ENCODE peak calls at places on chromosomes 13 and 19, in ten cellular contexts. F, R, X, K, L, P, I, B, H and W are unnamed samples. For H3K27me3, the result is how much of the 10 kb centered on the place peaks cover.

GRCh38 chr19:16876904-16877361 is 11.9 kb upstream of the F2RL3 start:
- DNase-seq in F (peak), R (peak), X (no peak), K (no peak), L (no peak), P (no peak), I (no peak), B (no peak), H (no peak), W (no peak)

GRCh38 chr13:64234255-64234654 is 2818.6 kb upstream of the PCDH20 start:
- DNase-seq in F (peak), R (peak), X (no peak), K (no peak), L (no peak), P (peak), I (no peak), B (no peak), H (no peak), W (no peak)

GRCh38 chr19:35219008-35219407 is 9.5 kb downstream of the FAM187B start:
- DNase-seq in F (no peak), R (no peak), X (no peak), K (no peak), L (no peak), P (no peak), I (no peak), B (no peak), H (no peak), W (no peak)

GRCh38 chr13:113628291-113629270 is 29.4 kb downstream of the ATP4B start:
- DNase-seq in F (no peak), R (no peak), X (no peak), K (no peak), L (peak), P (no peak), I (no peak), B (peak), H (no peak), W (no peak)

GRCh38 chr19:34350161-34350561 is 14.8 kb upstream of the GPI start:
- DNase-seq in F (no peak), R (peak), X (no peak), K (no peak), L (no peak), P (no peak), I (no peak), B (no peak), H (no peak), W (no peak)

GRCh38 chr19:17830567-17831418 is 9.5 kb upstream of the INSL3 start:
- DNase-seq in F (peak), R (peak), X (no peak), K (peak), L (peak), P (peak), I (peak), B (no peak), H (peak), W (peak)

GRCh38 chr13:59447846-59448620 is 715.7 kb downstream of the DIAPH3 start:
- DNase-seq in F (no peak), R (peak), X (peak), K (peak), L (no peak), P (peak), I (no peak), B (no peak), H (no peak), W (peak)

GRCh38 chr13:110388141-110388943 is 81.3 kb downstream of the COL4A2 start:
- DNase-seq in F (no peak), R (peak), X (no peak), K (no peak), L (peak), P (no peak), I (peak), B (peak), H (no peak), W (no peak)

GRCh38 chr19:4425531-4425930 is 23.1 kb downstream of the CHAF1A start:
- DNase-seq in F (no peak), R (peak), X (peak), K (no peak), L (no peak), P (no peak), I (no peak), B (no peak), H (no peak), W (no peak)

GRCh38 chr13:20401958-20402856 is 123.5 kb downstream of the CRYL1 start:
- DNase-seq in F (peak), R (peak), X (no peak), K (no peak), L (no peak), P (peak), I (no peak), B (no peak), H (no peak), W (no peak)

DNA sequence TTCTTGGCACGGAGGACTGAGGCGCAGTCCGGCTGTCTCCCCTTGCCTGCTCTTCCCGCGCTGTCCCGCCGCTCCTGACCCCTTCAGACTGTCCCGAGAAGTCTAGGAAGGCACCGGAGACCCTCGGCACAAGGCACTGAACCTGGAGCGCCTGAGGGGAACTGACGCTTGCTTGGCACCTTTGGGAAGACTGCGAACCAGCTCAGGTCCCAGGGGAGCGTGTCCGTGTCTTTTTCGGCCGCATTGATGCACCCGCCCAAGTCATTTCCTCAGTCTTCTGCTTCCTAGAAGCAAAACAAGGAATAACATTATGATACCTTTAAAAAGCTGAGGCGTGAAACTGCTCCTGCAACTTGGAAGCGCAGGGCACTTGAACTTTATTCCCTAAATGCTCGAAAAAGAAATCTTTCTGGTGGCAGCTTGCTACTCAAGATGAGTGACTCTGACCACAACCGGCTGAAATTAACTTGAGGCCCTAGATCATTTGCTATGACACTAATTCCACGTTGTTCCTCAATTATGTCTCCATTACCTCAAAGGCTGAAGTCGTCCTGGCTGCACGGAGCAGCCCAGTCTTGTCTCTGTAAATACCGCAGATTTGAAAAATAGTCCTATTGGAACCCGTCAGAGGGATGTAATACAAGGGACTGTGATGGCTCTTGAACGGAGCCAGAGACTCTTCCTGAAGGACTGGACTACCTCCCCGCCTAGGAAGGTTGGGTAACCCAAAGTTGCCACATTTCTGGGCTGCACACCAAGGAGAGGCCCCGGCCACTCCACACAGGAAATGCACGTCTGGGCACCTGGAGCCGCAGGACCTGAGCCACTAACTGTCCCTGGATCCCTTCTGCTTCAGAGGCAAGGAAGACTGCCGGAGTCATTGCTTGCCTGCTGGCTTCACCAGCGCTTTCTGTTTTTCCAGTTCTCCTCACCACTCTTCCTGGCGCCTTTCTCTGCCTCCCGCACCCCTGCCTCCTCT is 947 bp upstream of the FLT1 start:
- DNase-seq in F (no peak), R (no peak), X (no peak), K (no peak), L (no peak), P (no peak), I (no peak), B (no peak), H (peak), W (no peak)
- H3K27me3 ChIP-seq in F (half or more), R (half or more), X (under half), K (half or more), L (under half), P (half or more), I (under half), B (under half), H (half or more), W (half or more)

DNA sequence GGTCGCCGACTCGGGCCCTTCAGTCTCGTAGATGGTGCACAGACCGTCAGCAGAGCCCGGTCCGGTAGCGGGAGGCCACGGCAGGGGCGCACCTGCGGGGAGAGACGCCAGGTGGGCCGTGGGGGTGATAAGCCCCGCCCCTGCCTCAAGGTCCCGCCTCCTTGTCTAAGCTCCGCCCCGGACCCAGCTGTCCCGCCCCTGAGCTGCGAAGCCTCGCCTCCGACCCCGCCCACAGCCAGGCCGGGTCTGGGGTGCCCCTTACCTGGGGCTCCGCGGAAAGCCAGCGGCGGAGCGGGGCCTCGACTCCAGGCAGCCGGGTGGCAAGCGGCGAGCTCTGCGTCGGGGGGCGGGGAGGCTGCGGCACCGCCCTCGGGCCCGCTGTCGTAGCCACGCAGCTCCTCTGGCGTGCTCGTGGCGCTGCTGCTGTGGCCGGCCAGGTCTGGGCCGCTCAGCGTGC is 4.7 kb downstream of the PRR36 start:
- DNase-seq in F (peak), R (no peak), X (no peak), K (peak), L (peak), P (no peak), I (peak), B (peak), H (peak), W (no peak)
- TF ChIP-seq CTCF in F (peak), R (no peak), X (peak), K (peak), L (no peak), P (no peak), I (no peak), B (peak), H (no peak), W (no peak)

GRCh38 chr19:41914191-41914834 is 13.9 kb downstream of the ERFL start:
- DNase-seq in F (no peak), R (no peak), X (no peak), K (no peak), L (no peak), P (no peak), I (no peak), B (no peak), H (no peak), W (no peak)

GRCh38 chr19:41914906-41915247 is 13.4 kb downstream of the ERFL start:
- DNase-seq in F (no peak), R (no peak), X (no peak), K (no peak), L (no peak), P (no peak), I (no peak), B (no peak), H (no peak), W (no peak)

GRCh38 chr19:41916033-41916424 is 12.2 kb downstream of the ERFL start:
- DNase-seq in F (no peak), R (no peak), X (no peak), K (no peak), L (no peak), P (no peak), I (no peak), B (no peak), H (no peak), W (no peak)

GRCh38 chr19:41913476-41914190 is 14.6 kb downstream of the ERFL start:
- DNase-seq in F (no peak), R (no peak), X (no peak), K (no peak), L (no peak), P (no peak), I (no peak), B (no peak), H (no peak), W (no peak)

GRCh38 chr19:41915248-41916032 is 12.8 kb downstream of the ERFL start:
- DNase-seq in F (no peak), R (no peak), X (no peak), K (no peak), L (no peak), P (no peak), I (no peak), B (no peak), H (no peak), W (no peak)
- H3K27me3 ChIP-seq in F (under half), R (half or more), X (under half), K (half or more), L (under half), P (half or more), I (under half), B (under half), H (under half), W (half or more)

GRCh38 chr13:33312150-33312908 is 26.8 kb upstream of the STARD13 start:
- DNase-seq in F (no peak), R (peak), X (no peak), K (no peak), L (no peak), P (peak), I (no peak), B (no peak), H (no peak), W (no peak)
- TF ChIP-seq CTCF in F (peak), R (peak), X (peak), K (no peak), L (peak), P (peak), I (peak), B (peak), H (peak), W (no peak)

GRCh38 chr19:39509233-39509632 is 5.7 kb upstream of the SELENOV start:
- DNase-seq in F (no peak), R (no peak), X (no peak), K (no peak), L (no peak), P (no peak), I (no peak), B (no peak), H (no peak), W (no peak)
- H3K27me3 ChIP-seq in F (under half), R (under half), X (under half), K (half or more), L (under half), P (under half), I (under half), B (half or more), H (half or more), W (under half)

GRCh38 chr19:56667311-56667870 is 4.2 kb downstream of the ZNF835 start:
- DNase-seq in F (no peak), R (no peak), X (no peak), K (no peak), L (no peak), P (no peak), I (no peak), B (no peak), H (peak), W (no peak)

GRCh38 chr19:56670401-56670960 is 1.1 kb downstream of the ZNF835 start:
- DNase-seq in F (no peak), R (no peak), X (no peak), K (no peak), L (no peak), P (no peak), I (no peak), B (no peak), H (no peak), W (no peak)

GRCh38 chr19:56670961-56671612 is 470 bp downstream of the ZNF835 start:
- DNase-seq in F (no peak), R (no peak), X (no peak), K (no peak), L (no peak), P (no peak), I (no peak), B (peak), H (no peak), W (no peak)

GRCh38 chr19:56668676-56669075 is 2.9 kb downstream of the ZNF835 start:
- DNase-seq in F (no peak), R (no peak), X (no peak), K (no peak), L (no peak), P (no peak), I (no peak), B (no peak), H (peak), W (no peak)

GRCh38 chr19:56671613-56671994 is at the start of gene ZNF835:
- DNase-seq in F (no peak), R (peak), X (no peak), K (no peak), L (peak), P (no peak), I (peak), B (peak), H (peak), W (peak)
- TF ChIP-seq CTCF in F (no peak), R (no peak), X (no peak), K (no peak), L (peak), P (no peak), I (peak), B (no peak), H (peak), W (no peak)

DNA sequence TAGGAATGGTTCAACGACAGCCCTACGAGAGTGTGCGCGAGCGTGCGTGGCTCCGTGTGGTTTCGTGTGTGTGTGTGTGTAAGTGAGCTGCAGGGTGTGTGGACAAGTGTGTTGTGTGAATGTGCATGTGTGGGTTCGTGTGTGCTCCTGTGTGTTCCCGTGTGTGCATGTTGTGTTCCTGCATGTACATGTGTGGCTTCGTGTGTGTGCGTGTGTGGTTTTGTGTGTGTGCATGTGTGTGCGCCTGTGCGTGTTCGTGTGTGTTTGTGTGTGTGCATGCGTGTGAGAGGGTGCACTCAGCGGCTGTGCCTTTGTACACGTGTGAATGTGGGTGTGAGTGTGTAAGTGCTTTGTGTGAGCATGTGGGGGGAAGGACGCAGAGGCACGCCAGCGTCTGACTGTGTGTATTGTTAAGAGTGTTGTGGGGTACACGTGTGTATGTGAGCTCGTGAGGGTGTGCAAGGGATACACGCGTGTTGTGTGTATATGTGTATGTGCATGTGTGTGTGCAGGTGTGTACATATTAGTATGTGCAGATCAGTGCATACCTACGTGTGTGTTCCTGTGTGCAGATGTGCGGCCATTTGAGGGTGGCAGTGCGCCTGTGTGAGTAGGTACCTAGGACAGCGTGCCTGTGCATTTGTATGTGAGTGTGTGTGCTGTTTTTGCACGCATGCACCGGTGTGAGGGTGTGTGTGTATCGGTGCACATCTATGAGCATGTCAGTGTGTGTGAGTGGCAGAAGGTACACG is 24.3 kb upstream of the ONECUT3 start:
- DNase-seq in F (no peak), R (no peak), X (no peak), K (no peak), L (no peak), P (no peak), I (no peak), B (no peak), H (no peak), W (no peak)
- H3K27me3 ChIP-seq in F (under half), R (under half), X (under half), K (half or more), L (under half), P (under half), I (under half), B (half or more), H (half or more), W (under half)

GRCh38 chr19:45090034-45090433 is 2.9 kb upstream of the PPP1R37 start:
- DNase-seq in F (no peak), R (no peak), X (no peak), K (no peak), L (no peak), P (no peak), I (no peak), B (no peak), H (no peak), W (no peak)
- TF ChIP-seq CTCF in F (no peak), R (no peak), X (no peak), K (no peak), L (no peak), P (no peak), I (no peak), B (no peak), H (no peak), W (no peak)

GRCh38 chr13:111898956-111899713 is 167.8 kb upstream of the SOX1 start:
- DNase-seq in F (no peak), R (no peak), X (no peak), K (no peak), L (no peak), P (no peak), I (no peak), B (no peak), H (no peak), W (no peak)

GRCh38 chr13:111897178-111897845 is 169.6 kb upstream of the SOX1 start:
- DNase-seq in F (no peak), R (no peak), X (no peak), K (no peak), L (no peak), P (no peak), I (no peak), B (no peak), H (no peak), W (no peak)

GRCh38 chr13:111897846-111898215 is 169.1 kb upstream of the SOX1 start:
- DNase-seq in F (no peak), R (no peak), X (no peak), K (no peak), L (no peak), P (no peak), I (no peak), B (no peak), H (no peak), W (no peak)

GRCh38 chr13:111893607-111894443 is 173.1 kb upstream of the SOX1 start:
- DNase-seq in F (no peak), R (no peak), X (no peak), K (peak), L (no peak), P (no peak), I (no peak), B (no peak), H (no peak), W (no peak)

DNA sequence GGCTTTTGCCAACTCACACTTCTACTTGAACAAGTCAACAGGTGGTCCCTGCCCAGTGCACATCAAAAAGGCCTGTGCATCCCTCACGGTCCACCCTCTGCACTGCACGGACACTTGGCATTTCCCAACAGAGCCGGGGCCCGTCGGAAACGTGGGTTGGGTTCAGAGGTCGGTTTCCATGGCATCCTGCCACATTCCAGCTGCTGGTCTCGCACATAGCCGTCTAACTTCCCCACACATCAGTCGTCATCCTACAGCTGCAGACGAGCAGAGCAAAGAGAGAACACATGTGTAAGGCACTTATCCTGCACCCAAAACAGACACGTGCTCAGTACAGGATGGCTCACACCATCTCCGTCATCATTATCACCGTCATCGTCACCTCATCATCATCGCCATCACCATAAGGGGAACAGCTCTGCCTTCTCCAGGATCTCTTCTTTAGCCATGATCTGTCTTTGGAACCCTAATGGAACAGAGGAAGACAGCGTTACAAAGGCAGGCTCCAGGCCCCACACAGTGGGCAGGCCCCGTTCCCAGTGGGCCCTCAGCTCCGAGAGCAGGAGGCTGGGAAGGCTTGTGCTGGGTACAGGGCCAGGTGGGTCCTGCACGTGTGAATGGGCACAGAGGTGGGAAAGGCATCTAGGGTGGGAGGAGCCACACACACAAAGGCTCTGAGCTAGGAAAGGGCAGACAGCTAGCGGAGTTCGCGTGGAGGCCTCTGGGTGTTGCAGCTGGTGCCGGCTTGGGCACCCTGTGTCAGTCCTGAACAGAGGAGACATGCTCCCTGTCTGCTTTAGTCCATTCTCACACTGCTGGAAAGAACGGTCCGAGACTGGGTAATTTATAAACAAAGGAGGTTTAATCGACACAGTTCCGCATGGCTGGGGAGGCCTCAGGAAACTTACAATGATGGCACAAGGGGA is 170.8 kb upstream of the SOX1 start:
- DNase-seq in F (no peak), R (no peak), X (no peak), K (no peak), L (no peak), P (no peak), I (no peak), B (no peak), H (no peak), W (no peak)
- H3K27me3 ChIP-seq in F (under half), R (under half), X (under half), K (half or more), L (under half), P (under half), I (under half), B (under half), H (under half), W (under half)